ENCODE peak calls at places on chromosome 15, in four cellular contexts. E is WTC11, O is HepG2, R is K562. M is an unnamed sample.

GRCh38 chr15:42088801-42089640 is 5.3 kb downstream of the PLA2G4D start:
- DNase-seq in E (no peak), O (no peak), R (no peak), M (no peak)

GRCh38 chr15:70494529-70494860 is 268.9 kb downstream of the UACA start:
- DNase-seq in E (no peak), O (no peak), R (no peak), M (no peak)

GRCh38 chr15:91561371-91562100 is 292.0 kb upstream of the SLCO3A1 start:
- DNase-seq in E (no peak), O (no peak), R (no peak), M (no peak)

GRCh38 chr15:100559330-100559729 is 30.6 kb upstream of the CERS3 start:
- DNase-seq in E (no peak), O (peak), R (no peak), M (no peak)

GRCh38 chr15:49789436-49789835 is 168.6 kb downstream of the DTWD1 start:
- DNase-seq in E (no peak), O (no peak), R (no peak), M (no peak)

GRCh38 chr15:81327526-81327925 is 3.6 kb upstream of the STARD5 start:
- DNase-seq in E (no peak), O (no peak), R (no peak), M (no peak)

GRCh38 chr15:74174966-74175270 is 1.4 kb downstream of the ISLR start:
- DNase-seq in E (peak), O (no peak), R (no peak), M (no peak)

GRCh38 chr15:28963711-28964081 is 77.9 kb downstream of the APBA2 start:
- DNase-seq in E (no peak), O (no peak), R (no peak), M (no peak)

GRCh38 chr15:26651909-26652308 is 121.0 kb downstream of the GABRB3 start:
- DNase-seq in E (no peak), O (no peak), R (no peak), M (no peak)

GRCh38 chr15:44435893-44436667 is 8.7 kb downstream of the CTDSPL2 start:
- DNase-seq in E (no peak), O (no peak), R (no peak), M (no peak)

GRCh38 chr15:25136119-25136518 is 181.3 kb downstream of the SNRPN start:
- DNase-seq in E (no peak), O (peak), R (peak), M (no peak)

GRCh38 chr15:29669823-29670222 is 152.4 kb downstream of the TJP1 start:
- DNase-seq in E (no peak), O (no peak), R (no peak), M (no peak)

GRCh38 chr15:101479342-101479845 is 10.1 kb downstream of the PCSK6 start:
- DNase-seq in E (no peak), O (no peak), R (no peak), M (no peak)

GRCh38 chr15:39061952-39062464 is 497.4 kb upstream of the RASGRP1 start:
- DNase-seq in E (no peak), O (no peak), R (no peak), M (no peak)

GRCh38 chr15:100340721-100341661 is 784 bp downstream of the ADAMTS17 start:
- DNase-seq in E (peak), O (no peak), R (no peak), M (peak)

GRCh38 chr15:96333194-96334016 is 2.9 kb downstream of the NR2F2 start:
- DNase-seq in E (peak), O (no peak), R (peak), M (no peak)

GRCh38 chr15:66619152-66619903 is 53.5 kb upstream of the LCTL start:
- DNase-seq in E (peak), O (peak), R (peak), M (peak)

GRCh38 chr15:58517682-58518525 is 86.1 kb downstream of the LIPC start:
- DNase-seq in E (no peak), O (no peak), R (peak), M (no peak)

GRCh38 chr15:75966073-75966472 is 46.2 kb downstream of the NRG4 start:
- DNase-seq in E (no peak), O (no peak), R (no peak), M (no peak)

GRCh38 chr15:73125219-73125618 is 73.0 kb downstream of the NEO1 start:
- DNase-seq in E (no peak), O (no peak), R (no peak), M (no peak)

GRCh38 chr15:47732243-47732642 is 14.9 kb downstream of the SEMA6D start:
- DNase-seq in E (no peak), O (no peak), R (no peak), M (no peak)

GRCh38 chr15:41438206-41438605 is 21.3 kb downstream of the RTF1 start:
- DNase-seq in E (no peak), O (no peak), R (peak), M (no peak)

GRCh38 chr15:66024116-66024515 is 154.8 kb downstream of the RAB11A start:
- DNase-seq in E (no peak), O (no peak), R (no peak), M (no peak)

GRCh38 chr15:61080209-61081027 is 148.7 kb downstream of the RORA start:
- DNase-seq in E (no peak), O (no peak), R (no peak), M (no peak)

GRCh38 chr15:66939451-66940023 is 125.9 kb upstream of the SMAD3 start:
- DNase-seq in E (peak), O (no peak), R (no peak), M (no peak)

GRCh38 chr15:72155021-72155621 is 36.9 kb downstream of the SENP8 start:
- DNase-seq in E (no peak), O (no peak), R (no peak), M (no peak)

GRCh38 chr15:41122849-41123248 is 6.8 kb upstream of the INO80 start:
- DNase-seq in E (no peak), O (no peak), R (no peak), M (no peak)

GRCh38 chr15:68410466-68411200 is 21.3 kb downstream of the ITGA11 start:
- DNase-seq in E (no peak), O (no peak), R (no peak), M (no peak)

GRCh38 chr15:60477991-60478632 is 830 bp downstream of the ICE2 start:
- DNase-seq in E (no peak), O (peak), R (peak), M (peak)

GRCh38 chr15:97504031-97504430 is 456.5 kb upstream of the ARRDC4 start:
- DNase-seq in E (no peak), O (no peak), R (no peak), M (no peak)
- TF ChIP-seq ELF4 in E (no peak), O (no peak), R (no peak), M (no peak)

DNA sequence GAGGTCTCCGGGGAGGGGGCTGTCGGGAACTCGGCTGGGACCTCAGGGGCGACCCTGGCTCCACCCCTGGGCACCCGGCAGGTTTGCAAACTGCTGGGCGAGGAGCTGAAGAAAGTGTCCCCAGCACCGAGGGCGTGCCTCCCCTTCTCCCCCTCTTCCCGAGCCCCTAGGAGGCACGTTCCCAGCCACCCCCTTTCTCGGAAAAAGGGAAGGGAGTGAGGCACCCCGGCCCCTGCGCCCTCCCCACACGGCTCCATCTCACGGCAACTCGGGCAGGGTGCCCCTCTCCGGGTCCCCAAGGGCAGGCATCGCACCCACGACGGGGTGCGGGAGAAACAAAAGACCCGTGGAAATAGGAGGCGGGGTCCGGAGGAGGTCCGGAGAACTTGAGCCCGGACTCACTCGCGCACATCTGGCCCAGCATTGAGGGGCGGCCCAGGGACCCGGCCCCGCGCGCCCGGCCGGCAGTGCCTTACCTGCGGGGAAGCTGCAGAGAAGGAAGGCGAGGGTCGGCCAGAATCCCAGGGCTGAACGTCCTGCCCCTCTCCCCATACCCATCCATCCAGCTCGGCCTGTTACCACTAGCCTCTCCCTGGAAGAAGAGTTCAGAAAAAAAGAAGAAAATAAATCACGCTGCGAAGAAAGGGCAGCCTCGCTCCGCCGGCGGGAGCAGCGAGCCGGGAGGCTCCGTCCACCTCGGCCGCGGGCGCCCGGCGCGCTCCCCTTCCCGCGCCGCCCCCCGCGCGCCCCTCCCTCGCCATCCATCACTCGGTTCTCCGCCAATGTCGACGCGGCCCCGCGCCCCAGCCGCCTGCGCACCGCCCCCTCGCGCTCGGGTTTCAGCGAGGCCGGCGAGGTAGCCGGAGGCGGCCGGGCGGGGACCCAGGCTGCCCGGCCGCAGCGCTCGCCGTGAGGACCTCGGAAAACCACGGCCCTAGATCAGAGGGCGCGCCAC is 16.3 kb downstream of the RGMA start:
- DNase-seq in E (peak), O (peak), R (peak), M (peak)
- TF ChIP-seq ELF4 in E (no peak), O (no peak), R (no peak), M (no peak)

GRCh38 chr15:99076555-99077308 is 28.1 kb upstream of the SYNM start:
- DNase-seq in E (peak), O (peak), R (peak), M (peak)
- TF ChIP-seq ELF4 in E (no peak), O (no peak), R (no peak), M (no peak)

GRCh38 chr15:52255935-52256334 is 39.7 kb downstream of the MYO5C start:
- DNase-seq in E (no peak), O (no peak), R (no peak), M (no peak)
- TF ChIP-seq ELF4 in E (no peak), O (no peak), R (no peak), M (no peak)

GRCh38 chr15:57143511-57144078 is 225.2 kb downstream of the TCF12 start:
- DNase-seq in E (no peak), O (no peak), R (peak), M (no peak)

GRCh38 chr15:57133127-57133968 is 214.9 kb downstream of the TCF12 start:
- DNase-seq in E (no peak), O (no peak), R (no peak), M (no peak)

GRCh38 chr15:57135800-57136199 is 217.4 kb downstream of the TCF12 start:
- DNase-seq in E (no peak), O (no peak), R (no peak), M (no peak)

GRCh38 chr15:57134877-57135276 is 216.4 kb downstream of the TCF12 start:
- DNase-seq in E (no peak), O (no peak), R (no peak), M (no peak)

GRCh38 chr15:57138260-57138895 is 219.9 kb downstream of the TCF12 start:
- DNase-seq in E (peak), O (peak), R (peak), M (peak)
- TF ChIP-seq ELF4 in E (no peak), O (no peak), R (no peak), M (no peak)

GRCh38 chr15:89139613-89140499 is 51.6 kb downstream of the ABHD2 start:
- DNase-seq in E (peak), O (peak), R (no peak), M (peak)

GRCh38 chr15:89141885-89142284 is 53.6 kb downstream of the ABHD2 start:
- DNase-seq in E (no peak), O (no peak), R (no peak), M (no peak)

GRCh38 chr15:89142423-89142822 is 54.2 kb downstream of the ABHD2 start:
- DNase-seq in E (no peak), O (no peak), R (no peak), M (no peak)

GRCh38 chr15:89140595-89140994 is 52.3 kb downstream of the ABHD2 start:
- DNase-seq in E (no peak), O (no peak), R (no peak), M (no peak)

DNA sequence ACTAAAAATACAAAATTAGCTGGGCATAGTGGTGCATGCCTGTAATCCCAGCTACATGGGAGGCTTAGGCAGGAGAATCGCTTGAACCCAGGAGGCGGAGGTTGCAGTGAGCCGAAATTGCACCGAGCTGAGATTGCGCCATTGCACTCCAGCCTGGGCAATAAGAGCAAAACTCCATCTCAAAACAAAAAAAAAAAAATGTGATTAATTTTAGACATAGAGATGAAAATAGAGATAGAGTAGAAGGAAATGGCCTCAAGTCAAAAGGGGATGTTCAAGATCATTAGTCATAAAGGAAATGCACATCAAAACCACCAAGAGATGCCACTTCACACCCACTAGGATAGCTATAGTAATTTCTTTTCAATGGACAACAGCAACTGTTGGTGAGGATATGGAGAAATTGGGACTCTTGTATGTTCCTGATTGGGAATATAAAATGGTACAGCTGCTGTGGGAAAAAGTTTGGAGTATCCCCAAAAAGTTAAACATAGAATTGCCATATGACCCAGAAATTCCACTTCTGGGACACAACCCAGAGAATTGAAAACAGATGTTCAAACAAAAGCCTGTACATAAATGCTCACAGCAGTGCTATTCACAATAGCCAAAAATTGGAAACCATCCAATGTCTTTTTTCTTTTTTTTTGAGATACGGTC is 55.4 kb downstream of the ABHD2 start:
- DNase-seq in E (no peak), O (no peak), R (no peak), M (no peak)
- TF ChIP-seq ELF4 in E (no peak), O (no peak), R (no peak), M (no peak)

GRCh38 chr15:87034886-87035285 is 955.2 kb downstream of the AGBL1 start:
- DNase-seq in E (no peak), O (no peak), R (no peak), M (no peak)

GRCh38 chr15:87033056-87033455 is 953.4 kb downstream of the AGBL1 start:
- DNase-seq in E (no peak), O (no peak), R (no peak), M (no peak)

GRCh38 chr15:87038404-87038803 is 958.7 kb downstream of the AGBL1 start:
- DNase-seq in E (no peak), O (no peak), R (no peak), M (no peak)
- TF ChIP-seq ELF4 in E (no peak), O (no peak), R (no peak), M (no peak)

GRCh38 chr15:85424154-85424553 is 43.8 kb downstream of the AKAP13 start:
- DNase-seq in E (no peak), O (no peak), R (no peak), M (no peak)
- TF ChIP-seq ELF4 in E (no peak), O (no peak), R (no peak), M (no peak)